ENCODE peak calls at places on chromosomes 7 and 10, in nine cellular contexts. A is aorta; H is body of pancreas; F is CD4-positive, alpha-beta T cell; G is fibroblast of lung; R is bronchial epithelial cell; S is BJ; W is IMR-90; P is DND-41. O is an unnamed sample. For H3K27me3, the result is how much of the 10 kb centered on the place peaks cover.

GRCh38 chr10:59907918-59908807 is 1.8 kb upstream of the CCDC6 start:
- DNase-seq in A (peak), H (peak), F (peak), G (peak), R (peak), S (peak), W (peak), P (peak), O (peak)

GRCh38 chr10:31929260-31929985 is 792 bp upstream of the ARHGAP12 start:
- DNase-seq in A (peak), H (peak), F (peak), G (peak), R (peak), S (no peak), W (no peak), P (peak), O (no peak)

GRCh38 chr10:95451568-95452524 is 109.3 kb downstream of the SORBS1 start:
- DNase-seq in A (no peak), H (no peak), F (no peak), G (no peak), R (no peak), S (no peak), W (no peak), P (no peak), O (no peak)

GRCh38 chr10:25245171-25245570 is 70.4 kb downstream of the GPR158 start:
- DNase-seq in A (no peak), H (no peak), F (no peak), G (no peak), R (no peak), S (no peak), W (no peak), P (no peak), O (no peak)

GRCh38 chr10:73810735-73811465 is 498 bp downstream of the NDST2 start:
- DNase-seq in A (peak), H (peak), F (peak), G (no peak), R (peak), S (no peak), W (no peak), P (peak), O (peak)

GRCh38 chr10:78706256-78706655 is 362.5 kb upstream of the ZMIZ1 start:
- DNase-seq in A (no peak), H (no peak), F (no peak), G (peak), R (peak), S (no peak), W (peak), P (no peak), O (no peak)

GRCh38 chr10:68989317-68989990 is 851 bp downstream of the KIFBP start:
- DNase-seq in A (no peak), H (no peak), F (no peak), G (peak), R (no peak), S (no peak), W (peak), P (no peak), O (no peak)

GRCh38 chr7:108246227-108246837 is 116.2 kb upstream of the LAMB4 start:
- DNase-seq in A (peak), H (peak), F (no peak), G (peak), R (peak), S (peak), W (peak), P (no peak), O (no peak)

GRCh38 chr7:105521027-105521730 is 892 bp downstream of the PUS7 start:
- DNase-seq in A (peak), H (peak), F (no peak), G (peak), R (peak), S (no peak), W (peak), P (peak), O (peak)

GRCh38 chr7:139725077-139725476 is 52.7 kb downstream of the HIPK2 start:
- DNase-seq in A (no peak), H (no peak), F (no peak), G (peak), R (peak), S (peak), W (peak), P (no peak), O (no peak)

GRCh38 chr10:6273351-6273750 is 70.6 kb downstream of the PFKFB3 start:
- DNase-seq in A (peak), H (no peak), F (no peak), G (no peak), R (no peak), S (no peak), W (no peak), P (no peak), O (no peak)

GRCh38 chr10:95706990-95707389 is 13.3 kb upstream of the TCTN3 start:
- DNase-seq in A (no peak), H (no peak), F (no peak), G (no peak), R (no peak), S (no peak), W (no peak), P (no peak), O (no peak)

GRCh38 chr10:21776883-21777282 is 226.6 kb downstream of the DNAJC1 start:
- DNase-seq in A (no peak), H (no peak), F (no peak), G (no peak), R (no peak), S (no peak), W (no peak), P (no peak), O (no peak)

GRCh38 chr7:47791682-47792081 is 156.6 kb downstream of the PKD1L1 start:
- DNase-seq in A (no peak), H (no peak), F (no peak), G (no peak), R (no peak), S (no peak), W (no peak), P (no peak), O (no peak)

GRCh38 chr7:81367335-81367801 is 402.5 kb downstream of the HGF start:
- DNase-seq in A (peak), H (no peak), F (no peak), G (peak), R (peak), S (peak), W (peak), P (no peak), O (no peak)

GRCh38 chr10:70169661-70170364 is 501 bp downstream of the SAR1A start:
- DNase-seq in A (no peak), H (no peak), F (no peak), G (peak), R (no peak), S (no peak), W (no peak), P (no peak), O (peak)

GRCh38 chr7:5362466-5362865 is 61.2 kb downstream of the TNRC18 start:
- DNase-seq in A (no peak), H (no peak), F (no peak), G (no peak), R (no peak), S (no peak), W (no peak), P (no peak), O (no peak)

GRCh38 chr7:69967699-69968450 is 369.6 kb downstream of the AUTS2 start:
- DNase-seq in A (no peak), H (no peak), F (no peak), G (peak), R (no peak), S (no peak), W (no peak), P (no peak), O (no peak)

GRCh38 chr10:6269953-6270867 is 67.5 kb downstream of the PFKFB3 start:
- DNase-seq in A (no peak), H (no peak), F (peak), G (no peak), R (peak), S (no peak), W (peak), P (peak), O (peak)

GRCh38 chr10:52997007-52997406 is 224.4 kb upstream of the MBL2 start:
- DNase-seq in A (no peak), H (no peak), F (no peak), G (no peak), R (no peak), S (no peak), W (no peak), P (no peak), O (no peak)

GRCh38 chr7:123355576-123356195 is 155.9 kb upstream of the SLC13A1 start:
- DNase-seq in A (no peak), H (no peak), F (no peak), G (no peak), R (peak), S (no peak), W (no peak), P (no peak), O (no peak)

GRCh38 chr10:5198386-5198785 is 1.7 kb downstream of the AKR1C4 start:
- DNase-seq in A (no peak), H (no peak), F (no peak), G (no peak), R (peak), S (no peak), W (peak), P (no peak), O (no peak)

GRCh38 chr7:71784180-71784579 is 628.0 kb downstream of the CALN1 start:
- DNase-seq in A (no peak), H (no peak), F (no peak), G (no peak), R (no peak), S (no peak), W (no peak), P (no peak), O (no peak)

GRCh38 chr7:113086431-113086888 is at the start of gene GPR85:
- DNase-seq in A (peak), H (peak), F (no peak), G (peak), R (peak), S (no peak), W (peak), P (no peak), O (no peak)
- H3K27me3 ChIP-seq in A (under half), H (under half), F (half or more), G (under half), R (under half), S (under half), W (under half), P (under half), O (under half)

DNA sequence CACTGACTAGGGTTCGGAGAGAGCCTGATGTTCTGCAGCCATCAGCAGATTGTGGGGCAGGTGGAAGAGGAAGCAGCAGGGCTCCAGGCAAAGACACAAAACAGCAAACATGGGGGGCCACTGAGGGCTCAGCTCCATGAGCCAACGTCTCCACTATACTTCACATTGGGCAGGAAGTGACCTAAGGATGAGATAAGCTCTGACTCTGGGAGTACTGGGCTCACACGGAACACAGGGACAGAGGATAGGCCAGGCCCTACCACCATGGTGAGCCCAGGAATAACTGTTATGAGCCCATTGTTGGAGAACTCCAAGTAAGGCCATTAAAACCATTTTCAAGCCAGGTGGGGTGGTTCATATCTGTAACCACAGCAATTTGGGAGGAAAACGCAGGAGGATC is 14.9 kb upstream of the MRPS24 start:
- DNase-seq in A (no peak), H (no peak), F (no peak), G (no peak), R (no peak), S (no peak), W (no peak), P (no peak), O (no peak)
- H3K27me3 ChIP-seq in A (under half), H (under half), F (under half), G (under half), R (under half), S (under half), W (under half), P (under half), O (under half)

GRCh38 chr10:129274928-129275474 is 192.0 kb upstream of the MGMT start:
- DNase-seq in A (no peak), H (no peak), F (no peak), G (no peak), R (no peak), S (no peak), W (no peak), P (no peak), O (no peak)
- H3K27me3 ChIP-seq in A (under half), H (under half), F (under half), G (under half), R (under half), S (under half), W (under half), P (under half), O (under half)

GRCh38 chr10:132986978-132987377 is 44.6 kb upstream of the CFAP46 start:
- DNase-seq in A (no peak), H (no peak), F (no peak), G (no peak), R (no peak), S (no peak), W (no peak), P (no peak), O (no peak)
- H3K27me3 ChIP-seq in A (under half), H (under half), F (under half), G (under half), R (under half), S (under half), W (under half), P (under half), O (under half)

GRCh38 chr7:113247198-113247597 is 128.8 kb upstream of the SMIM30 start:
- DNase-seq in A (no peak), H (no peak), F (no peak), G (no peak), R (no peak), S (no peak), W (peak), P (no peak), O (no peak)
- H3K27me3 ChIP-seq in A (under half), H (under half), F (under half), G (under half), R (under half), S (under half), W (under half), P (under half), O (under half)

GRCh38 chr7:87628780-87629569 is 777 bp downstream of the RUNDC3B start:
- DNase-seq in A (peak), H (peak), F (no peak), G (no peak), R (peak), S (no peak), W (no peak), P (no peak), O (no peak)

GRCh38 chr7:87625101-87625500 is 3.1 kb upstream of the RUNDC3B start:
- DNase-seq in A (no peak), H (no peak), F (no peak), G (no peak), R (no peak), S (no peak), W (no peak), P (no peak), O (no peak)

GRCh38 chr7:87627634-87627994 is 584 bp upstream of the RUNDC3B start:
- DNase-seq in A (peak), H (no peak), F (no peak), G (no peak), R (no peak), S (no peak), W (no peak), P (no peak), O (no peak)

DNA sequence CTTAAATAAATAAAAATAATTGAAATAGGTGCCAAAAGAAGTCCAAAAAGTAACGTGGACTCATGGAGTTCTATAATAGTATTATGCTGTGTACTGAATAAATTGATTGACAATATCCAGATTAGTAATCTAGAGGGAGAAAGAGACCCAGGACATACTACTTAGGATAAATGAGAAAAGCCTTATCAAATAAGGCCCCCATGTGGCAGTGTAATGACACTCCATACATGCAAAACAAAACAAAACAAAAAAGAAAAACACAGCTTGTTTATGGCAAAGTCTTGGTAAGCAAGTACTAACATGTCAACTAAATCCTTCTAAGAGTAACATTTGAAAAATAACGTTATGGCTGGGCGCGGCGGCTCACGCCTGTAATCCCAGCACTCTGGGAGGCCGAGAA is 3.6 kb upstream of the RUNDC3B start:
- DNase-seq in A (no peak), H (no peak), F (no peak), G (no peak), R (no peak), S (no peak), W (no peak), P (no peak), O (no peak)
- H3K27me3 ChIP-seq in A (under half), H (under half), F (under half), G (under half), R (under half), S (under half), W (under half), P (under half), O (under half)

GRCh38 chr10:112913661-112914287 is 36.3 kb upstream of the TCF7L2 start:
- DNase-seq in A (no peak), H (no peak), F (no peak), G (no peak), R (no peak), S (no peak), W (no peak), P (no peak), O (no peak)
- H3K27me3 ChIP-seq in A (under half), H (under half), F (under half), G (under half), R (under half), S (under half), W (under half), P (under half), O (under half)

DNA sequence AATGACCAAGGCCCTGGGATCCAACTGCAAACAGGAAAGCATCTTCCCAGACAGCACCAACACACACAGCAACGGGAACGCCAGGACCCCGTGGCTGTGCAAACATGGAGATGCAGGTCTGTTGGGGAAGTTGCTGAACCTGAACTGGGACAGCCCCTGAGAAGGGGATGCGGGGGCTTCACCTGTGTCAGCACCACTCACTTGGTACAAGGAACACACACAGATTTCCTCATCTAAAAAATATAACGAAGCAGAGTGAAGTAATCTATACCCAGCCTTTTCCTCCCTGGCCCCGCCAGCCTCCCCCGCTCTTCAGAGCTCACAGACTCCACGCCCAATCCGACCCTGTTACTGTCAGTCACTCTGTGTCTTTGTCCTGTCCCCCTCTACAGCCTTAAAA is 93.0 kb downstream of the PTPRN2 start:
- DNase-seq in A (no peak), H (no peak), F (no peak), G (no peak), R (no peak), S (no peak), W (no peak), P (no peak), O (no peak)
- H3K27me3 ChIP-seq in A (under half), H (under half), F (under half), G (under half), R (under half), S (under half), W (under half), P (under half), O (under half)

GRCh38 chr10:89535185-89536012 is at the start of gene SLC16A12:
- DNase-seq in A (peak), H (peak), F (no peak), G (peak), R (no peak), S (no peak), W (no peak), P (no peak), O (no peak)

GRCh38 chr10:89540550-89540949 is 5.2 kb upstream of the SLC16A12 start:
- DNase-seq in A (no peak), H (no peak), F (no peak), G (peak), R (peak), S (no peak), W (peak), P (no peak), O (no peak)

GRCh38 chr10:89536013-89536354 is 590 bp upstream of the SLC16A12 start:
- DNase-seq in A (no peak), H (no peak), F (no peak), G (no peak), R (no peak), S (no peak), W (no peak), P (no peak), O (no peak)

GRCh38 chr10:89534826-89535166 is 598 bp downstream of the SLC16A12 start:
- DNase-seq in A (no peak), H (no peak), F (no peak), G (no peak), R (no peak), S (no peak), W (no peak), P (no peak), O (no peak)

GRCh38 chr10:89537361-89537760 is 2.0 kb upstream of the SLC16A12 start:
- DNase-seq in A (no peak), H (no peak), F (no peak), G (no peak), R (no peak), S (no peak), W (no peak), P (no peak), O (no peak)
- H3K27me3 ChIP-seq in A (under half), H (under half), F (under half), G (under half), R (under half), S (under half), W (under half), P (under half), O (under half)